ENCODE peak calls at places on chromosomes 3 and 15, in seven cellular contexts. T is AG08396, Z is neural crest cell, D is amniotic epithelial cell, N is amygdala, F is H4, L is anterior cingulate cortex. R is an unnamed sample.
A peak's percentile ranks its signal among the peaks of the same experiment; 100 is the strongest.

GRCh38 chr15:22895465-22896190 is 57.2 kb downstream of the NIPA2 start:
- DNase-seq in N (no peak), F (peak; percentile 57), Z (no peak), T (peak; percentile 38), D (peak; percentile 48), L (no peak), R (no peak)

GRCh38 chr3:132285620-132285945 is 31.6 kb upstream of the ACP3 start:
- DNase-seq in T (no peak), L (no peak), Z (no peak), N (no peak), F (no peak), D (peak; percentile 26), R (no peak)

GRCh38 chr3:143972155-143972494 is 502 bp downstream of the DIPK2A start:
- DNase-seq in F (no peak), T (no peak), N (no peak), D (no peak), L (no peak), Z (no peak), R (no peak)

GRCh38 chr15:88400591-88400990 is 66.6 kb downstream of the MRPL46 start:
- DNase-seq in D (no peak), N (no peak), Z (no peak), L (no peak), T (no peak), F (no peak), R (no peak)

GRCh38 chr3:36965440-36965839 is 20.6 kb upstream of the TRANK1 start:
- DNase-seq in T (no peak), N (no peak), L (no peak), F (no peak), Z (no peak), D (no peak), R (no peak)

GRCh38 chr15:56832125-56832524 is 86.3 kb upstream of the TCF12 start:
- DNase-seq in N (no peak), Z (no peak), F (peak; percentile 61), T (no peak), L (peak; percentile 26), D (no peak), R (peak; percentile 21)

GRCh38 chr3:110620118-110620517 is 451.5 kb upstream of the NECTIN3 start:
- DNase-seq in L (no peak), N (no peak), Z (no peak), F (no peak), T (no peak), D (no peak), R (no peak)

GRCh38 chr15:34755419-34755773 is 598 bp upstream of the GJD2 start:
- DNase-seq in N (no peak), L (no peak), D (no peak), Z (no peak), T (no peak), F (no peak), R (no peak)

R was measured in nucleus accumbens.